ENCODE peak calls at places on chromosomes 7 and 10, in four cellular contexts. One of them, this sample, is unnamed.

GRCh38 chr7:39465055-39465929 is 100.9 kb upstream of the YAE1 start:
- DNase-seq in cardiac muscle cell: peak; percentile 75
- DNase-seq in tibial nerve: peak; percentile 16
- DNase-seq in adrenal gland: peak; percentile 60
- DNase-seq in this sample: peak; percentile 60

GRCh38 chr10:43195557-43195956 is 57.3 kb downstream of the CSGALNACT2 start:
- DNase-seq in adrenal gland: no peak
- DNase-seq in tibial nerve: no peak
- DNase-seq in cardiac muscle cell: no peak
- DNase-seq in this sample: no peak

GRCh38 chr7:75772081-75773077 is at the start of gene CCL26:
- DNase-seq in cardiac muscle cell: no peak
- DNase-seq in tibial nerve: peak; percentile 77
- DNase-seq in adrenal gland: peak; percentile 44
- DNase-seq in this sample: peak; percentile 86

GRCh38 chr10:96578633-96579032 is 8.2 kb downstream of the TM9SF3 start:
- DNase-seq in adrenal gland: peak; percentile 53
- DNase-seq in tibial nerve: no peak
- DNase-seq in cardiac muscle cell: no peak
- DNase-seq in this sample: no peak

GRCh38 chr10:110629680-110630191 is 14.4 kb upstream of the RBM20 start:
- DNase-seq in cardiac muscle cell: peak; percentile 70
- DNase-seq in adrenal gland: no peak
- DNase-seq in tibial nerve: no peak
- DNase-seq in this sample: peak; percentile 88

GRCh38 chr7:77833136-77833535 is 34.6 kb downstream of the PHTF2 start:
- DNase-seq in adrenal gland: no peak
- DNase-seq in cardiac muscle cell: no peak
- DNase-seq in tibial nerve: no peak
- DNase-seq in this sample: no peak

GRCh38 chr7:111855842-111856227 is 293.5 kb upstream of the IMMP2L start:
- DNase-seq in adrenal gland: no peak
- DNase-seq in cardiac muscle cell: peak; percentile 27
- DNase-seq in tibial nerve: no peak
- DNase-seq in this sample: peak; percentile 59

GRCh38 chr10:4945706-4946348 is 17.4 kb upstream of the AKR1C1 start:
- DNase-seq in adrenal gland: no peak
- DNase-seq in tibial nerve: no peak
- DNase-seq in cardiac muscle cell: no peak
- DNase-seq in this sample: no peak

GRCh38 chr10:95660283-95660682 is 3.8 kb upstream of the ALDH18A1 start:
- DNase-seq in tibial nerve: no peak
- DNase-seq in adrenal gland: no peak
- DNase-seq in cardiac muscle cell: no peak
- DNase-seq in this sample: peak; percentile 29

GRCh38 chr10:50885097-50885859 is at the start of gene A1CF:
- DNase-seq in tibial nerve: no peak
- DNase-seq in adrenal gland: no peak
- DNase-seq in cardiac muscle cell: no peak
- DNase-seq in this sample: no peak

GRCh38 chr7:6691609-6692106 is 15.1 kb downstream of the ZNF12 start:
- DNase-seq in cardiac muscle cell: no peak
- DNase-seq in adrenal gland: no peak
- DNase-seq in tibial nerve: no peak
- DNase-seq in this sample: no peak

GRCh38 chr7:149622444-149623210 is 125.0 kb upstream of the ZNF746 start:
- DNase-seq in tibial nerve: no peak
- DNase-seq in cardiac muscle cell: no peak
- DNase-seq in adrenal gland: no peak
- DNase-seq in this sample: no peak

GRCh38 chr10:131178521-131178920 is 133.0 kb downstream of the TCERG1L start:
- DNase-seq in cardiac muscle cell: no peak
- DNase-seq in tibial nerve: no peak
- DNase-seq in adrenal gland: no peak
- DNase-seq in this sample: no peak

GRCh38 chr7:158494643-158495042 is 93.0 kb downstream of the PTPRN2 start:
- DNase-seq in tibial nerve: no peak
- DNase-seq in adrenal gland: no peak
- DNase-seq in cardiac muscle cell: no peak
- DNase-seq in this sample: no peak

GRCh38 chr10:86958831-86959736 is 685 bp downstream of the SNCG start:
- DNase-seq in adrenal gland: peak; percentile 87
- DNase-seq in tibial nerve: no peak
- DNase-seq in cardiac muscle cell: no peak
- DNase-seq in this sample: peak; percentile 51

GRCh38 chr10:30434273-30435067 is 486 bp downstream of the MAP3K8 start:
- DNase-seq in tibial nerve: peak; percentile 93
- DNase-seq in cardiac muscle cell: peak; percentile 79
- DNase-seq in adrenal gland: peak; percentile 91
- DNase-seq in this sample: peak; percentile 61

GRCh38 chr7:135757719-135758411 is 9.3 kb upstream of the FAM180A start:
- DNase-seq in adrenal gland: peak; percentile 32
- DNase-seq in cardiac muscle cell: no peak
- DNase-seq in tibial nerve: peak; percentile 30
- DNase-seq in this sample: no peak

GRCh38 chr7:24169077-24169624 is 114.8 kb upstream of the NPY start:
- DNase-seq in tibial nerve: no peak
- DNase-seq in adrenal gland: no peak
- DNase-seq in cardiac muscle cell: no peak
- DNase-seq in this sample: no peak

GRCh38 chr7:39536926-39537325 is 29.3 kb upstream of the YAE1 start:
- DNase-seq in cardiac muscle cell: no peak
- DNase-seq in tibial nerve: no peak
- DNase-seq in adrenal gland: no peak
- DNase-seq in this sample: no peak

GRCh38 chr10:36236931-36237330 is 594.8 kb upstream of the FZD8 start:
- DNase-seq in adrenal gland: no peak
- DNase-seq in tibial nerve: no peak
- DNase-seq in cardiac muscle cell: no peak
- DNase-seq in this sample: no peak

GRCh38 chr7:18494821-18495408 is 634 bp upstream of the HDAC9 start:
- DNase-seq in adrenal gland: no peak
- DNase-seq in cardiac muscle cell: peak; percentile 39
- DNase-seq in tibial nerve: no peak
- DNase-seq in this sample: peak; percentile 75

GRCh38 chr7:1666779-1667565 is 3.1 kb upstream of the ELFN1 start:
- DNase-seq in tibial nerve: no peak
- DNase-seq in cardiac muscle cell: peak; percentile 77
- DNase-seq in adrenal gland: peak; percentile 16
- DNase-seq in this sample: no peak

GRCh38 chr10:24446739-24447138 is 237.8 kb downstream of the KIAA1217 start:
- DNase-seq in adrenal gland: no peak
- DNase-seq in cardiac muscle cell: no peak
- DNase-seq in tibial nerve: no peak
- DNase-seq in this sample: peak; percentile 96

GRCh38 chr7:50818324-50818723 is 35.6 kb upstream of the GRB10 start:
- DNase-seq in adrenal gland: peak; percentile 22
- DNase-seq in cardiac muscle cell: no peak
- DNase-seq in tibial nerve: no peak
- DNase-seq in this sample: no peak

GRCh38 chr7:79284226-79284625 is 169.2 kb downstream of the MAGI2 start:
- DNase-seq in tibial nerve: no peak
- DNase-seq in cardiac muscle cell: no peak
- DNase-seq in adrenal gland: no peak
- DNase-seq in this sample: no peak

GRCh38 chr7:11177793-11178192 is 204.1 kb downstream of the PHF14 start:
- DNase-seq in tibial nerve: no peak
- DNase-seq in adrenal gland: no peak
- DNase-seq in cardiac muscle cell: no peak
- DNase-seq in this sample: peak; percentile 83

GRCh38 chr7:37732253-37732652 is 48.7 kb downstream of the GPR141 start:
- DNase-seq in tibial nerve: peak; percentile 83
- DNase-seq in adrenal gland: no peak
- DNase-seq in cardiac muscle cell: peak; percentile 75
- DNase-seq in this sample: no peak
- TF ChIP-seq CTCF in tibial nerve: peak; percentile 43
- TF ChIP-seq CTCF in adrenal gland: peak; percentile 47
- TF ChIP-seq CTCF in cardiac muscle cell: peak; percentile 36
- TF ChIP-seq CTCF in this sample: no peak

GRCh38 chr10:89001024-89001423 is 10.4 kb downstream of the FAS start:
- DNase-seq in adrenal gland: no peak
- DNase-seq in cardiac muscle cell: no peak
- DNase-seq in tibial nerve: no peak
- DNase-seq in this sample: no peak
- H3K27ac ChIP-seq in adrenal gland: peak overlapping the region; percentile 13
- H3K27ac ChIP-seq in cardiac muscle cell: no peak overlapping the region
- H3K27ac ChIP-seq in tibial nerve: peak overlapping the region; percentile 81
- H3K27ac ChIP-seq in this sample: no peak overlapping the region

DNA sequence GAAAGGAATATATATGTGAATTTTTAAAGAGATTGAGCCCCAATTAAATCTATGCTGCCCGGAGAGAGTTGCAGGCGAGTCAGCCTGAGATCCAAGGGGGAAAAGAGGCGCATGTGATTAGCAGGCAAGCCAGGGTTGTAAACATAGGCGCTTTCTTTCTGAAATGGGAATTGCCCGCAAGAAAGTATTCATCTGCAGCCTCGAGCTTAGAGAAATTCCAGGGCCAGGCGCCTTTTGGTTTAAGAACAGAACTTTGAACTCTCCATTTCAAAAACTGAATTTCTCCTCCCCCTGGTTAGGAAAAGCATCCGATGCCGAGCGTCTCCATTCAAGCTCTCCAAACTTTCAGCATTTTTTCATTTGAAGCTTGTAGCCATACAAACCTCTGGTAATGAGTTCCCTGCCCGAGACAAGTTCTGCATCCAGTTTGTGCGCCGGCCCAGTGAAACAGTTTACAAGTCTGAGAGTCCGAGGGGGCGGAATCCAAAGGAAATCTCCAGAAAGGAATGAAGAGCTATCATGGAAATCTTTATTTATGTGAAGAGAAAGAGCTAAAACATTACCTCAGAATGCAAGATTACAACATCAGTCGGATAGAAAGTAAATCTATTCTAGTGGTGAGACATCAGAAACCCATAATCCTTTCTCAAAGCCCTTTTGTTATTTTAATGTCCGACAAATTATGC is 69.9 kb downstream of the FAM204A start:
- DNase-seq in adrenal gland: peak; percentile 19
- DNase-seq in tibial nerve: peak; percentile 18
- DNase-seq in cardiac muscle cell: peak; percentile 2
- DNase-seq in this sample: no peak
- H3K4me3 ChIP-seq in adrenal gland: peak overlapping the region; percentile 9
- H3K4me3 ChIP-seq in tibial nerve: peak overlapping the region; percentile 10
- H3K4me3 ChIP-seq in cardiac muscle cell: no peak overlapping the region
- H3K4me3 ChIP-seq in this sample: no peak overlapping the region

DNA sequence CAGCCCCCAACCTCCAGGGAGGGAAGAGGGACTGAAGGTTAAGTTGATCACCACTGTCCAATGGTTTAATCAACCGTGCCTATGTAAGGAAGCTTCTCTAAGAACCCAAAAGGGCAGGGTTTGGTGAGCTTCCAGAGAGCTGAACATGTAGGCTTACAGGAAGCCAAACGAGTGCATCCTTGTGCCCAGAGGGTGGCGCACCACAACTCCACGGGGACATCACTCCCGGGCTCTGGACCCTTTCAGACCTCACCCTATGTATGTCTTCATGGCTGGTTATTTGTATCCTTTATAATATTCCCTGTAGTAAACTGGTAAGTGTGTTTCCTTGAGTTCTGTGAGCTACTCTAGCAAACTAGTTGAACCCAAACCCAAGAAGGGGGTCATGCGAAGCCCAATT is 11.5 kb upstream of the NFKB2 start:
- DNase-seq in cardiac muscle cell: peak; percentile 43
- DNase-seq in tibial nerve: no peak
- DNase-seq in adrenal gland: no peak
- DNase-seq in this sample: no peak
- TF ChIP-seq CTCF in cardiac muscle cell: peak; percentile 33
- TF ChIP-seq CTCF in tibial nerve: no peak
- TF ChIP-seq CTCF in adrenal gland: no peak
- TF ChIP-seq CTCF in this sample: peak; percentile 37

DNA sequence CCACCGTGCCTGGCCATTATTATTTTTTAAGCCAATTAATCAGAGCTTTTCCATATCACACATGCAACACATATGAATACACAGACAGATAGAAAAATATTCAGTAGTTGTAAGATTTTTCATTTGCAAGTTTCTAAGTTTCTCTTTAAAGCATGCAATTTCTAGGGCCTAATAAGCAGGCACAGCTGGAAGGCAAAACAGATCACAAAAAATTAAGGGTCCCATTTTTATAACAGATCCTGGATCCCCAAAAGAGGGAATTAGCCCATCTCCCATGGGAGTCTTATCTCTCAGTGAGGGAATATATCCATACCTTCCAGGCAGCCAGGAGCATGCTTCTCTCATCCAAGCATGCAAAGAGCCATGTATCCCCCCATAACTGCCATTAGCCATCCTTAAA is 31.2 kb upstream of the ZNF365 start:
- DNase-seq in cardiac muscle cell: no peak
- DNase-seq in tibial nerve: no peak
- DNase-seq in adrenal gland: no peak
- DNase-seq in this sample: no peak
- H3K27ac ChIP-seq in cardiac muscle cell: no peak overlapping the region
- H3K27ac ChIP-seq in tibial nerve: no peak overlapping the region
- H3K27ac ChIP-seq in adrenal gland: no peak overlapping the region
- H3K27ac ChIP-seq in this sample: no peak overlapping the region

DNA sequence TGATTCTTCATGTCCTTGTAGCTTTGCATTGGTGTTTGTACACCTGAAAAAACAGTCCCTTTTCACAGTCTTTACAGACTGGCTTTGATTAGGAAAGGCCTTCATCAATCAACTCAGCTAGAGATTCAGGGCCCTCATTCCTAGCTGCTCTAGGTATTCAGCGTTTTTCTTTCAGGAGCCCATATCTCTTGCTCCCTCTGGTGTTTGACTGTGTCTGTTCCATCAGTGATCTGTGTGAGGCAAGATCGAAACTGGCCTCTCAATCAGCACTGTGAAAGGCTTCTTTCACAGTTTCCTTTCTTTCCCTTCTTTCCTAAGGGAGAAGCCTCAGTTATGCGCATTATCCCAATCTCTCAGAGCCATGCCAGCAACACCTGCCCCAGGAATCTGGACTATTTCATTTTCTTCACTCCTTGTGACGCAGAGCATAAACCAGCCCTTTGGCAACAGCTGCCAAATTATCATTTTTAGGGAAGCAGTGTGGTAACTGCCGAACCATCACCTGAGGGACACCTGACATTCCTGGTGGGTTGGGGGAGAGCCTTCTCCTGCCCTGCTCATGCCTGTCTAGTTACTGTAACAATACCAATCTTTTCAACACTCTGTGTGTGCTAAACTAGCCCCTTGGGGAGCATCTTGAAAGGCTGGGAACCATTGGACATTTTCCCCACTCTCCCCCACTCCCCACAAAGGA is 75.7 kb upstream of the CCDC71L start:
- DNase-seq in adrenal gland: no peak
- DNase-seq in cardiac muscle cell: peak; percentile 23
- DNase-seq in tibial nerve: peak; percentile 67
- DNase-seq in this sample: peak; percentile 72
- H3K4me3 ChIP-seq in adrenal gland: no peak overlapping the region
- H3K4me3 ChIP-seq in cardiac muscle cell: no peak overlapping the region
- H3K4me3 ChIP-seq in tibial nerve: no peak overlapping the region
- H3K4me3 ChIP-seq in this sample: no peak overlapping the region

GRCh38 chr10:49161411-49161997 is 26.7 kb downstream of the TMEM273 start:
- DNase-seq in adrenal gland: peak; percentile 25
- DNase-seq in tibial nerve: no peak
- DNase-seq in cardiac muscle cell: peak; percentile 56
- DNase-seq in this sample: peak; percentile 55
- TF ChIP-seq CTCF in adrenal gland: peak; percentile 60
- TF ChIP-seq CTCF in tibial nerve: peak; percentile 16
- TF ChIP-seq CTCF in cardiac muscle cell: peak; percentile 50
- TF ChIP-seq CTCF in this sample: peak; percentile 66